ENCODE peak calls at places on chromosome 11, in nine cellular contexts. N is uterus, S is heart left ventricle, X is HepG2, E is stomach, B is thyroid gland, D is right lobe of liver, A is tibial nerve, O is A549. W is an unnamed sample.

GRCh38 chr11:112961146-112961668 is at the start of gene NCAM1:
- DNase-seq in O (peak; percentile 68), B (peak; percentile 86), S (peak; percentile 92), A (peak; percentile 12), X (peak; percentile 19), D (peak; percentile 36), N (peak; percentile 87), E (peak; percentile 67), W (no peak)

GRCh38 chr11:117178210-117179034 is at the start of gene SIDT2:
- DNase-seq in X (peak; percentile 83), O (peak; percentile 83), D (peak; percentile 97), S (peak; percentile 97), E (peak; percentile 96), B (peak; percentile 95), N (peak; percentile 95), A (peak; percentile 91), W (peak; percentile 57)

GRCh38 chr11:33553486-33553885 is 147.1 kb downstream of the C11orf91 start:
- DNase-seq in O (no peak), X (no peak), D (no peak), E (no peak), N (no peak), B (no peak), S (no peak), A (no peak), W (no peak)

GRCh38 chr11:4539603-4540219 is 5.3 kb upstream of the OR52M1 start:
- DNase-seq in A (peak; percentile 78), D (peak; percentile 60), N (no peak), X (peak; percentile 18), S (no peak), E (peak; percentile 73), O (peak; percentile 30), B (peak; percentile 62), W (no peak)

GRCh38 chr11:10674991-10675440 is 18.5 kb downstream of the IRAG1 start:
- DNase-seq in A (peak; percentile 39), S (peak; percentile 67), N (peak; percentile 56), O (no peak), E (no peak), X (no peak), D (no peak), B (no peak), W (no peak)

GRCh38 chr11:62806611-62807121 is 1.4 kb upstream of the NXF1 start:
- DNase-seq in A (peak; percentile 18), S (peak; percentile 63), E (no peak), O (no peak), D (no peak), B (peak; percentile 7), N (peak; percentile 42), X (no peak), W (no peak)

GRCh38 chr11:60985991-60986915 is 14.8 kb downstream of the CD6 start:
- DNase-seq in D (no peak), A (no peak), N (no peak), E (peak; percentile 76), S (no peak), B (no peak), O (peak; percentile 13), X (no peak), W (no peak)

GRCh38 chr11:67695606-67696005 is 21.2 kb upstream of the ALDH3B2 start:
- DNase-seq in X (no peak), A (no peak), N (no peak), B (no peak), S (no peak), E (no peak), O (no peak), D (no peak), W (no peak)

GRCh38 chr11:118697346-118697745 is 17.9 kb upstream of the TREH start:
- DNase-seq in A (no peak), S (no peak), N (no peak), X (no peak), O (no peak), B (no peak), D (no peak), E (no peak), W (no peak)
- TF ChIP-seq CTCF in A (no peak), S (no peak), N (no peak), X (no peak), O (no peak), B (no peak), D (no peak), E (no peak), W (no peak)

GRCh38 chr11:2949920-2950319 is 20.7 kb upstream of the PHLDA2 start:
- DNase-seq in B (no peak), A (no peak), D (no peak), O (no peak), E (no peak), X (no peak), S (no peak), N (no peak), W (no peak)

GRCh38 chr11:2954263-2954662 is 25.0 kb upstream of the PHLDA2 start:
- DNase-seq in E (no peak), B (no peak), A (no peak), O (no peak), X (no peak), N (no peak), D (no peak), S (no peak), W (no peak)

GRCh38 chr11:2947744-2948143 is 18.5 kb upstream of the PHLDA2 start:
- DNase-seq in O (no peak), X (no peak), B (no peak), N (no peak), E (no peak), S (no peak), A (no peak), D (no peak), W (no peak)

GRCh38 chr11:2951235-2952110 is 22.3 kb upstream of the PHLDA2 start:
- DNase-seq in S (no peak), N (no peak), O (no peak), A (no peak), B (no peak), E (no peak), D (no peak), X (no peak), W (no peak)

GRCh38 chr11:2950825-2951224 is 21.6 kb upstream of the PHLDA2 start:
- DNase-seq in B (no peak), O (no peak), E (no peak), X (no peak), S (no peak), A (no peak), D (no peak), N (no peak), W (no peak)
- H3K4me1 ChIP-seq in B (peaks cover 11% of the 10 kb centered on the region), O (peaks cover 5% of the 10 kb centered on the region), E (peaks cover 5% of the 10 kb centered on the region), X (no peaks in the 10 kb centered on the region), S (peaks cover 8% of the 10 kb centered on the region), A (peaks cover 5% of the 10 kb centered on the region), D (peaks cover 5% of the 10 kb centered on the region), N (peaks cover 4% of the 10 kb centered on the region), W (peaks cover 16% of the 10 kb centered on the region)

DNA sequence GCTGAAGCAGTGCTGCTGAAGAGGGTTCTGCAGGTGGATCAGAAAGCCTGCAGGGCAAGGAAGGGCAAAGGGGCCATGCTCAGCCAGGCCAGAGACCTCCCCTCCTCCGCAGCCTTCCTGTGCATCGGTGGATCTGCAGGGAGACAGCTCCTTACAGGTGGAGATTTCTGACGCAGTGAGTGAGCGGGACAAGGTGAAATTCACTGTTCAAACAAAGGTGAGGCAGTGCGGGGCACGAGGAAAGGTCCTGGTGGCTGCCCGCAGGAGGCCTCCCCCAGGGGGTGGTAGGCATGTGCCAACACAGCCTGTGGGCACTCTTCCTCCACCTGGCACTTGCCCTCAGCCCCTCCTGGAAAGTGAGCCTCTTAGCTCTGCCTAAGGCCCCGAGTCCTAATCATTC is 8.6 kb downstream of the CFL1 start:
- DNase-seq in E (no peak), A (no peak), N (no peak), B (no peak), X (no peak), D (no peak), O (no peak), S (no peak), W (no peak)
- TF ChIP-seq POLR2A in E (no peak), A (no peak), N (no peak), B (no peak), X (no peak), D (no peak), O (no peak), S (no peak), W (no peak)

GRCh38 chr11:103619480-103619879 is 417.0 kb upstream of the DDI1 start:
- DNase-seq in B (no peak), E (no peak), O (peak; percentile 71), X (no peak), A (no peak), D (no peak), S (no peak), N (no peak), W (no peak)
- TF ChIP-seq CTCF in B (no peak), E (no peak), O (peak; percentile 47), X (no peak), A (no peak), D (peak; percentile 12), S (no peak), N (no peak), W (no peak)

GRCh38 chr11:35621620-35622019 is 3.4 kb downstream of the FJX1 start:
- DNase-seq in A (no peak), D (no peak), E (no peak), O (no peak), S (no peak), X (no peak), N (no peak), B (no peak), W (no peak)

GRCh38 chr11:35623708-35624168 is 5.5 kb downstream of the FJX1 start:
- DNase-seq in A (no peak), D (no peak), E (no peak), X (no peak), O (no peak), N (no peak), S (peak; percentile 35), B (no peak), W (no peak)

GRCh38 chr11:35619030-35619753 is 932 bp downstream of the FJX1 start:
- DNase-seq in A (no peak), D (peak; percentile 40), S (peak; percentile 32), B (peak; percentile 14), N (peak; percentile 29), O (peak; percentile 77), E (no peak), X (no peak), W (no peak)

GRCh38 chr11:35619754-35620640 is 1.7 kb downstream of the FJX1 start:
- DNase-seq in A (no peak), X (peak; percentile 38), B (peak; percentile 7), O (peak; percentile 18), N (no peak), E (no peak), S (peak; percentile 59), D (peak; percentile 19), W (no peak)

DNA sequence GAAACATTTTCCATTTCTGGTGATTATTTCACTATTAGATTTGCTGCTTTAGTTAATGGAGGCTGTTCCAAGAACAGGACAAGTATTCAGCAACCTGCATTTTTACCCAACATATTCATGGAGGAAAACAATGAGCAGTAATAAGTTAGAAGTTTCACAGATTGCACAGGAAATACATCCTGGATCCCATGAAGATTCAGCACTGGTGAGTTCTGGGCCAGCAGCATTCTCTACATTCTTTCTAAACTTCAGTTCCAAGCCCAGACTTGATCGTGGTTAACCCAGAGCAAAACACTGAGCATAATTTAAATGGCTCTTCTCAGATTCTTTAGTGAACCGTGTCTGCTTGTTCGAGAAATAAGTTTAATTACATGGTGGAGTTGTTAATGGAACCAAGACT is 3.8 kb downstream of the FJX1 start:
- DNase-seq in A (no peak), X (peak; percentile 6), O (no peak), S (no peak), B (no peak), N (no peak), D (no peak), E (no peak), W (no peak)
- H3K4me1 ChIP-seq in A (peaks cover 18% of the 10 kb centered on the region), X (peaks cover 7% of the 10 kb centered on the region), O (peaks cover 28% of the 10 kb centered on the region), S (peaks cover 37% of the 10 kb centered on the region), B (peaks cover 15% of the 10 kb centered on the region), N (no peaks in the 10 kb centered on the region), D (peaks cover 20% of the 10 kb centered on the region), E (peaks cover 28% of the 10 kb centered on the region), W (peaks cover 18% of the 10 kb centered on the region)